ENCODE peak calls at places on chromosomes 6 and 20, in four cellular contexts. K is adrenal gland, B is IMR-90, L is HCT116. G is an unnamed sample.

GRCh38 chr6:41871677-41872076 is 23.5 kb downstream of the USP49 start:
- DNase-seq in K (no peak), B (no peak), L (no peak), G (no peak)

GRCh38 chr6:76275746-76276145 is 203.3 kb upstream of the IMPG1 start:
- DNase-seq in K (no peak), B (no peak), L (no peak), G (no peak)

GRCh38 chr20:45545754-45546453 is 1.3 kb downstream of the EPPIN start:
- DNase-seq in K (no peak), B (peak), L (peak), G (peak)

GRCh38 chr6:141395443-141396008 is 737.2 kb upstream of the GJE1 start:
- DNase-seq in K (no peak), B (no peak), L (no peak), G (no peak)

GRCh38 chr20:21643417-21643816 is 62.0 kb upstream of the PAX1 start:
- DNase-seq in K (no peak), B (no peak), L (no peak), G (no peak)

GRCh38 chr6:43076928-43077809 is 1.1 kb downstream of the PTK7 start:
- DNase-seq in K (no peak), B (peak), L (no peak), G (no peak)

GRCh38 chr20:17431621-17432364 is 99.4 kb downstream of the BFSP1 start:
- DNase-seq in K (peak), B (peak), L (peak), G (peak)

GRCh38 chr20:60011512-60012507 is 53.6 kb downstream of the CDH26 start:
- DNase-seq in K (no peak), B (no peak), L (no peak), G (no peak)

GRCh38 chr20:41423026-41423425 is 56.4 kb upstream of the EMILIN3 start:
- DNase-seq in K (no peak), B (peak), L (no peak), G (no peak)

GRCh38 chr20:10673176-10673830 is 496 bp downstream of the JAG1 start:
- DNase-seq in K (peak), B (no peak), L (no peak), G (peak)

GRCh38 chr6:108118791-108119211 is 44.3 kb upstream of the OSTM1 start:
- DNase-seq in K (no peak), B (no peak), L (no peak), G (no peak)

GRCh38 chr6:38262609-38263008 is 377.1 kb downstream of the BTBD9 start:
- DNase-seq in K (no peak), B (peak), L (no peak), G (no peak)

GRCh38 chr6:108164815-108165706 is 761 bp upstream of the NR2E1 start:
- DNase-seq in K (no peak), B (no peak), L (no peak), G (no peak)

GRCh38 chr6:112251170-112251945 is 3.0 kb downstream of the LAMA4 start:
- DNase-seq in K (no peak), B (peak), L (no peak), G (no peak)

GRCh38 chr6:37667050-37667814 is 30.5 kb downstream of the MDGA1 start:
- DNase-seq in K (no peak), B (peak), L (no peak), G (no peak)

GRCh38 chr20:25863536-25864325 is 167.1 kb upstream of the ZNF337 start:
- DNase-seq in K (no peak), B (no peak), L (no peak), G (no peak)

GRCh38 chr6:26520840-26521484 is 17.2 kb upstream of the HMGN4 start:
- DNase-seq in K (peak), B (peak), L (peak), G (peak)

GRCh38 chr6:35318845-35319220 is 21.2 kb downstream of the DEF6 start:
- DNase-seq in K (no peak), B (no peak), L (no peak), G (no peak)

GRCh38 chr6:148700713-148701392 is 46.0 kb upstream of the UST start:
- DNase-seq in K (peak), B (peak), L (no peak), G (peak)

GRCh38 chr6:42105714-42106662 is 36.4 kb downstream of the C6orf132 start:
- DNase-seq in K (no peak), B (no peak), L (no peak), G (no peak)

GRCh38 chr20:51338692-51339440 is 203.7 kb downstream of the NFATC2 start:
- DNase-seq in K (no peak), B (peak), L (no peak), G (no peak)

GRCh38 chr20:10730629-10731183 is 56.9 kb upstream of the JAG1 start:
- DNase-seq in K (no peak), B (no peak), L (no peak), G (no peak)

GRCh38 chr6:9875605-9876353 is 539.1 kb downstream of the TFAP2A start:
- DNase-seq in K (no peak), B (peak), L (no peak), G (no peak)

GRCh38 chr6:27873101-27874030 is 38.8 kb downstream of the OR2B2 start:
- DNase-seq in K (peak), B (peak), L (no peak), G (no peak)

GRCh38 chr6:27872634-27873028 is 39.6 kb downstream of the OR2B2 start:
- DNase-seq in K (no peak), B (no peak), L (no peak), G (no peak)

GRCh38 chr6:27870486-27870885 is 41.7 kb downstream of the OR2B2 start:
- DNase-seq in K (no peak), B (no peak), L (no peak), G (no peak)

GRCh38 chr6:27867941-27868705 is 44.1 kb downstream of the OR2B2 start:
- DNase-seq in K (no peak), B (peak), L (no peak), G (no peak)

DNA sequence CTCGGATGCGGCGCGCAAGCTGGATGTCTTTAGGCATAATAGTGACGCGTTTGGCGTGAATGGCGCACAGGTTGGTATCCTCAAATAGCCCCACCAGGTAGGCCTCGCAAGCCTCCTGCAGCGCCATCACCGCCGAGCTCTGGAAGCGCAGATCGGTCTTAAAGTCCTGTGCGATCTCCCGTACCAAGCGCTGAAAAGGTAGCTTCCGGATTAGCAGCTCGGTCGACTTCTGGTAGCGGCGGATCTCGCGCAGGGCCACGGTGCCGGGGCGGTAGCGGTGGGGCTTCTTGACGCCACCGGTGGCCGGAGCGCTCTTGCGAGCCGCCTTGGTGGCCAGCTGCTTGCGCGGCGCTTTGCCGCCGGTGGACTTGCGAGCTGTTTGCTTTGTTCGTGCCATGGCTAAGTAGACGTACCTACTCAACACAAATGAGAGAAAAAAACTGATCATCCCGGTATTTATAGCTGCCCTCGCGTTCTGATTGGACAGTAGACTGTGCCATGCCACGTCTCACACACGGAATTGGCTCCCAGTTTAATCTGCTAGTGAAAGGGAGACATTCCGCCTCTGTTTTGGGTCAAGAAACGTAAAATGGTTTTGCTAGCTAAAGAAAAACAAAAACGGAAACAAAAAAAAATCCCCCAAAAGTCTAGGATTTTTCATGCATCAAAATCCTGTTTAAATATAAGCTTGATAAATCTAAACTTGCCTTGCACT is 40.1 kb downstream of the OR2B2 start:
- DNase-seq in K (peak), B (peak), L (no peak), G (no peak)
- TF ChIP-seq POLR2A in K (peak), B (peak), L (no peak), G (peak)

GRCh38 chr6:32551410-32551809 is 21.3 kb upstream of the HLA-DRB5 start:
- DNase-seq in K (no peak), B (no peak), L (no peak), G (no peak)
- TF ChIP-seq POLR2A in K (no peak), B (no peak), L (no peak), G (no peak)

DNA sequence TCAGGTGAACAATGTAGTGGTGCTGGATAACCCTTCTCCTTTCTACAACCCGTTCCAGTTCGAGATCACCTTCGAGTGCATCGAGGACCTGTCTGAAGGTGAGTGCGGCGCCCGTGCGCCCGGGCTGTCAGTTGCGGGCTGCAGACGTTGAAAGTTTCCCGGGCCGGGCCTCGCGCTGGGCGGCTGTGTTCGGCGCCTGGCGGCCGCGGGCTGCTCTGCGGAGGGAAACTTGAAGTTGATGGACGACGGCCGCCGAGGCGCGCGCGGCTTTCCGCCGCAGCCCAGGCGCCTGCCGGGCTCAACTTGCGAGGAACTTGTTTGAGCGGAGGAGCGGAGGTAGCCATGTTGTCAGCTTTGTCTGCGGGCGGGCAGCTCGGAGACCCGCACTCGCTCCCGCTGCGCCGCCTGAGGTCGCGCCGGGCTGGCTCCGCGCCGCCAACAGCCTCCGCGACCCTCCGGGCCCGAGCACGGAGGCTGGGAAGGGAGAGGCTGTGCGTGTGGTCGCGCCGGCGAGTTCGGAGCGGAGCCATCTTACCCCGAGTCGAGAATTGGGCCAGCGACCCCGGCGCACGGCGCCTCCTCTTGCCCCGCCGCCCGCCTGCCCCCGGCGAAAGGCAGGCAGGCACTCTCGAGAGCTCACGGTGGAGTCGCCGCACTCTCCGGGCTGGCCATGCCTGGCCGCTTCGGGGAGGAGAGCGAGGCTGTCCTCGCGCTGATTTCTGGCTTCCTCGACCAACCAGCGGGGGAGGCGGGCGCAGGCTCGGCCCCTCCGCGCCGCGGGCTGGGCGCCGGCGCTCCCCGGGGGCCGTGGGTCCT is 681 bp downstream of the ASF1A start:
- DNase-seq in K (peak), B (peak), L (no peak), G (peak)
- TF ChIP-seq POLR2A in K (peak), B (peak), L (no peak), G (peak)

GRCh38 chr6:125746731-125747588 is 2.5 kb upstream of the HEY2 start:
- DNase-seq in K (peak), B (peak), L (no peak), G (no peak)

GRCh38 chr6:125746019-125746414 is 3.4 kb upstream of the HEY2 start:
- DNase-seq in K (no peak), B (no peak), L (no peak), G (no peak)

GRCh38 chr6:125747589-125748533 is 1.6 kb upstream of the HEY2 start:
- DNase-seq in K (peak), B (no peak), L (no peak), G (no peak)

GRCh38 chr6:125743604-125744003 is 5.8 kb upstream of the HEY2 start:
- DNase-seq in K (no peak), B (no peak), L (no peak), G (no peak)

GRCh38 chr6:125745281-125746018 is 4.0 kb upstream of the HEY2 start:
- DNase-seq in K (no peak), B (no peak), L (no peak), G (no peak)
- TF ChIP-seq POLR2A in K (no peak), B (no peak), L (no peak), G (no peak)

GRCh38 chr20:62701161-62702007 is 7.3 kb upstream of the NTSR1 start:
- DNase-seq in K (no peak), B (no peak), L (no peak), G (no peak)
- TF ChIP-seq POLR2A in K (no peak), B (no peak), L (no peak), G (no peak)

GRCh38 chr6:25138697-25139051 is 140.5 kb upstream of the CARMIL1 start:
- DNase-seq in K (no peak), B (peak), L (no peak), G (no peak)

GRCh38 chr6:25138024-25138696 is 141.0 kb upstream of the CARMIL1 start:
- DNase-seq in K (peak), B (peak), L (no peak), G (peak)

GRCh38 chr6:25133479-25133878 is 145.7 kb upstream of the CARMIL1 start:
- DNase-seq in K (no peak), B (no peak), L (no peak), G (no peak)

GRCh38 chr6:25137497-25137896 is 141.7 kb upstream of the CARMIL1 start:
- DNase-seq in K (no peak), B (no peak), L (no peak), G (no peak)

GRCh38 chr6:25136879-25137278 is 142.3 kb upstream of the CARMIL1 start:
- DNase-seq in K (peak), B (no peak), L (no peak), G (no peak)
- TF ChIP-seq POLR2A in K (no peak), B (no peak), L (no peak), G (no peak)

DNA sequence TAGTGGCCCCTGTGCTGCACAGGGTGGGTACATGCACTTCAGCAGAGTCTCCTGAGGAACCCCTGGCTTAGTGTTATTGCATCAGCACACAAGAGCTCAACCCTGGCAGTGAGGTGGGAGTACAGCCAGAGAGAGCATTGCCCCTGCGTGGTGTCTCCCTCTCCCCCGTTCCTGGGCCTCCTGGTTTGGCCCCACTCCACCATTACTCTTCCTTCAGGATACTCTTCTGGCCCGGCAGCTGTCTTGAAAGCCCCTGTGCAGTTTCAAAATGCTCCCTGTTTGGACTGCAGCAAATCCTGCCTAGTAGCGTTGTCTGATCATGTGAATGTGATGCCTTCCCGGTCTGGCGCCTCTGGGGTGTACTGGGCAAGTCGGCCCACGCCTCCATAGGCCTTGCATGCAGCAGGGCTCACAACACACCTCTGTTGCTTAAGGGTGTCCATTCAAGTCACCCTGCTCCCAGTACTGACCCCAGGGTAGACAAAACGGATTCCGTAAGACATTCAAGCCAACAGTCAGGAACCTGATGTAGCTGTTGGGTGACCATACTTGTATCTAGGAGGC is 32.1 kb downstream of the TXNDC5 start:
- DNase-seq in K (no peak), B (no peak), L (no peak), G (no peak)
- TF ChIP-seq POLR2A in K (no peak), B (no peak), L (no peak), G (no peak)

GRCh38 chr20:36122931-36123288 is 31.6 kb upstream of the EPB41L1 start:
- DNase-seq in K (no peak), B (no peak), L (no peak), G (no peak)
- TF ChIP-seq POLR2A in K (no peak), B (no peak), L (no peak), G (no peak)